ENCODE peak calls at places on chromosomes 13 and 19, in four cellular contexts. One of them, this sample, is unnamed.

GRCh38 chr13:95714142-95714832 is 37.3 kb downstream of the DNAJC3 start:
- DNase-seq in PC-3: peak
- DNase-seq in HL-60: peak
- DNase-seq in GM13976: no peak
- DNase-seq in this sample: no peak

GRCh38 chr19:3668331-3669133 is 31.7 kb downstream of the PIP5K1C start:
- DNase-seq in HL-60: no peak
- DNase-seq in PC-3: no peak
- DNase-seq in GM13976: no peak
- DNase-seq in this sample: no peak

GRCh38 chr19:3608750-3609322 is 2.2 kb upstream of the TBXA2R start:
- DNase-seq in GM13976: no peak
- DNase-seq in HL-60: no peak
- DNase-seq in PC-3: no peak
- DNase-seq in this sample: no peak

GRCh38 chr13:100789481-100789880 is 114.9 kb upstream of the TMTC4 start:
- DNase-seq in GM13976: no peak
- DNase-seq in HL-60: no peak
- DNase-seq in PC-3: no peak
- DNase-seq in this sample: no peak

GRCh38 chr19:2575734-2576481 is 100.0 kb downstream of the GADD45B start:
- DNase-seq in HL-60: no peak
- DNase-seq in PC-3: no peak
- DNase-seq in GM13976: no peak
- DNase-seq in this sample: no peak

GRCh38 chr13:93227280-93227905 is 786 bp downstream of the GPC6 start:
- DNase-seq in HL-60: no peak
- DNase-seq in PC-3: peak
- DNase-seq in GM13976: peak
- DNase-seq in this sample: no peak

GRCh38 chr19:51166846-51167490 is 24.9 kb downstream of the SIGLEC7 start:
- DNase-seq in PC-3: no peak
- DNase-seq in HL-60: peak
- DNase-seq in GM13976: peak
- DNase-seq in this sample: peak

GRCh38 chr13:24178847-24179845 is 18.6 kb downstream of the SPATA13 start:
- DNase-seq in GM13976: no peak
- DNase-seq in HL-60: no peak
- DNase-seq in PC-3: peak
- DNase-seq in this sample: peak

GRCh38 chr13:36764536-36764935 is 54.5 kb upstream of the RFXAP start:
- DNase-seq in GM13976: no peak
- DNase-seq in PC-3: no peak
- DNase-seq in HL-60: no peak
- DNase-seq in this sample: no peak

GRCh38 chr19:8396563-8397203 is 6.5 kb downstream of the RAB11B start:
- DNase-seq in HL-60: peak
- DNase-seq in GM13976: peak
- DNase-seq in PC-3: peak
- DNase-seq in this sample: peak

GRCh38 chr19:41860419-41861097 is 503 bp downstream of the RPS19 start:
- DNase-seq in PC-3: no peak
- DNase-seq in GM13976: no peak
- DNase-seq in HL-60: peak
- DNase-seq in this sample: no peak

GRCh38 chr19:41095703-41096102 is 7.5 kb downstream of the CYP2A13 start:
- DNase-seq in HL-60: no peak
- DNase-seq in PC-3: no peak
- DNase-seq in GM13976: no peak
- DNase-seq in this sample: peak

GRCh38 chr13:55606045-55606665 is 1534.6 kb upstream of the PRR20A start:
- DNase-seq in PC-3: no peak
- DNase-seq in GM13976: no peak
- DNase-seq in HL-60: no peak
- DNase-seq in this sample: no peak

GRCh38 chr19:996051-996838 is 4.0 kb upstream of the GRIN3B start:
- DNase-seq in PC-3: peak
- DNase-seq in GM13976: peak
- DNase-seq in HL-60: no peak
- DNase-seq in this sample: peak

GRCh38 chr13:44022196-44022595 is 142.5 kb downstream of the LACC1 start:
- DNase-seq in HL-60: no peak
- DNase-seq in PC-3: peak
- DNase-seq in GM13976: no peak
- DNase-seq in this sample: no peak

GRCh38 chr19:13839938-13840750 is 36.8 kb upstream of the NANOS3 start:
- DNase-seq in GM13976: no peak
- DNase-seq in HL-60: no peak
- DNase-seq in PC-3: peak
- DNase-seq in this sample: peak
- TF ChIP-seq CTCF in GM13976: no peak
- TF ChIP-seq CTCF in HL-60: no peak
- TF ChIP-seq CTCF in PC-3: peak
- TF ChIP-seq CTCF in this sample: no peak

GRCh38 chr19:15438577-15438976 is 11.2 kb downstream of the WIZ start:
- DNase-seq in PC-3: no peak
- DNase-seq in HL-60: no peak
- DNase-seq in GM13976: no peak
- DNase-seq in this sample: no peak

GRCh38 chr19:15436826-15437110 is 13.0 kb downstream of the WIZ start:
- DNase-seq in HL-60: no peak
- DNase-seq in PC-3: no peak
- DNase-seq in GM13976: no peak
- DNase-seq in this sample: no peak

GRCh38 chr19:15436012-15436825 is 13.5 kb downstream of the WIZ start:
- DNase-seq in GM13976: no peak
- DNase-seq in HL-60: no peak
- DNase-seq in PC-3: no peak
- DNase-seq in this sample: no peak

GRCh38 chr19:15438124-15438496 is 11.6 kb downstream of the WIZ start:
- DNase-seq in GM13976: no peak
- DNase-seq in PC-3: no peak
- DNase-seq in HL-60: no peak
- DNase-seq in this sample: no peak

DNA sequence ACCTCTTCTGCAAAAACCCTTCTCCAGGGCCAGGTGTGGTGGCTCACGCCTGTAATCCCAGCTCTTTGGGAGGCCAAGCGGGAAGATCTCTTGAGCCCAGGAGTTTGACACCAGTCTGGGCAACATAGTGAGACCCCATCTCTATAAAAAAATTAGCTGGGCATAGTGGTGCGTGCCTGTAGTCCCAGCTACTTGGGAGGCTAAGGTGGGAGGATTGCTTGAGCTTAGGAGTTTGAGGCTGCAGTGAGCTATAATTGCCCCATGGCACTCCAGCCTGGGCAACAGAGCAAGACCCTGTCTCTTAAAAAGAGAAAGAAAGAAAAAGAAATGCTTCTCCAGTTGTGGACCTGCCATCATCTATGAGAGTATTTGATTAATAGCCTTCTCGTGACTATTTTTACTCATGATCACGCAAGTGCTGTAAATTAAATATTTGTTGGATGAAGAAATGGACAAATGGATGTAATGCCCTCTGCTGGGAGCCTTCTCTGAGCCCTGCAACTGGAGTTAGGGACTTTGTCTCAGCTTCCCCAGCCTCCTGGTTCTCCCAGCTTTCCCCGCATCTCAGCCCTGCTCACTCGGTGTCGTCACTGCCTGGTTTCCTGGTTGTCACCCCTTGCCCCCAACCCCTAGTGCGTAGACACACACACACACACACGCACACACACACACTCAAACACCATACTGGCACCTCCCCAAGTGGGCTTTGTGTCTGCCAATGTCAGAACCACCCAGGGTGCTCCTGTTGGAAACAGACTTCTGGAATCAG is 12.2 kb downstream of the WIZ start:
- DNase-seq in PC-3: no peak
- DNase-seq in HL-60: no peak
- DNase-seq in GM13976: no peak
- DNase-seq in this sample: no peak
- TF ChIP-seq CTCF in PC-3: peak
- TF ChIP-seq CTCF in HL-60: no peak
- TF ChIP-seq CTCF in GM13976: no peak
- TF ChIP-seq CTCF in this sample: no peak

GRCh38 chr13:84455143-84455905 is 573.0 kb upstream of the SLITRK1 start:
- DNase-seq in HL-60: no peak
- DNase-seq in GM13976: no peak
- DNase-seq in PC-3: no peak
- DNase-seq in this sample: no peak
- TF ChIP-seq CTCF in HL-60: no peak
- TF ChIP-seq CTCF in GM13976: no peak
- TF ChIP-seq CTCF in PC-3: peak
- TF ChIP-seq CTCF in this sample: no peak

DNA sequence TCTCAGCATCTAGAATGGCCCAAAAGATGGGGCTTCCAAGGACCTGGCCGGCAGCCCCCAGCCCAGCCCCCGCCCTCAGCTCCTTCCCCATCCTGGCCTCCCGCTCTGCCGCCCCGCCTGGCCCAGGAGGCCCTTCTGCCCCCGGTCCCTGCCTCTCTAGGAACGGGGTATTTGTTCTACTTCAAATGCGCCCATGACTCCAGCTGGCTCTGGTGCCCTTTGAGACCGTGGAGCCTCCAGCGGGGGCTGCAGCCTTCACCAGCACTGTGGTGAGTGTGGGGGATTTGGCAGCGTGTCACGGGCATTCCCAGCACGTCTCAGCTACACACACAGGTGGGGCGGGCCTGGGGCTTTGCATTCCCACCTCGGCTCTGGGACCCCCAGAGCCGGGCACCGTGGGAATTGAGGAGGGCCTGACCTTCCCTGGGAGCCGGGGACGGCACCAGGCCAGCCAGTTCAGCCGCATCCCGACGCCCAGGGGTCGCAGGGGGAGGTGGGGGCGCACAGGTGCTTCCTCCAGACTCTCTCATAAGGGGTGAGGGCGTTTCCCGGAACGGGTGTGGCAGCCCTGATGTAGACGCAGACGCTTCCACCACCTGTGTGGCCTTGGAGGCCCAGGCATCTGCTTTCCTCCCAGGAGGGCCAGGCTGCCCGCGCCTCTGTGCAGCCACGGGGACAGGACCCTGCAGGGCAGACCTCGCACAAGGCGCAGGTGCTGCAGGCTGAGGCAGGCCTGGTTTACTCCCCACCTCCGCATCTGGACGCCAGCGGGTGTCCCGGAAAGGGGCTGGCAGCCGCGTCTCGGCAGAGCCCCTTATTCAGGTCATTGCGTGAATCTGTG is 947 bp downstream of the ATP4B start:
- DNase-seq in GM13976: no peak
- DNase-seq in HL-60: no peak
- DNase-seq in PC-3: no peak
- DNase-seq in this sample: no peak
- TF ChIP-seq CTCF in GM13976: no peak
- TF ChIP-seq CTCF in HL-60: no peak
- TF ChIP-seq CTCF in PC-3: no peak
- TF ChIP-seq CTCF in this sample: no peak

GRCh38 chr19:19033176-19033425 is 216 bp downstream of the SUGP2 start:
- DNase-seq in PC-3: no peak
- DNase-seq in HL-60: no peak
- DNase-seq in GM13976: no peak
- DNase-seq in this sample: no peak

GRCh38 chr19:19028526-19028925 is 4.8 kb downstream of the SUGP2 start:
- DNase-seq in GM13976: no peak
- DNase-seq in HL-60: no peak
- DNase-seq in PC-3: no peak
- DNase-seq in this sample: no peak

GRCh38 chr19:19034204-19034624 is 811 bp downstream of the ARMC6 start:
- DNase-seq in HL-60: peak
- DNase-seq in PC-3: peak
- DNase-seq in GM13976: peak
- DNase-seq in this sample: peak

GRCh38 chr19:19033426-19034203 is at the start of the genes ARMC6 and SUGP2:
- DNase-seq in GM13976: peak
- DNase-seq in PC-3: peak
- DNase-seq in HL-60: peak
- DNase-seq in this sample: peak

DNA sequence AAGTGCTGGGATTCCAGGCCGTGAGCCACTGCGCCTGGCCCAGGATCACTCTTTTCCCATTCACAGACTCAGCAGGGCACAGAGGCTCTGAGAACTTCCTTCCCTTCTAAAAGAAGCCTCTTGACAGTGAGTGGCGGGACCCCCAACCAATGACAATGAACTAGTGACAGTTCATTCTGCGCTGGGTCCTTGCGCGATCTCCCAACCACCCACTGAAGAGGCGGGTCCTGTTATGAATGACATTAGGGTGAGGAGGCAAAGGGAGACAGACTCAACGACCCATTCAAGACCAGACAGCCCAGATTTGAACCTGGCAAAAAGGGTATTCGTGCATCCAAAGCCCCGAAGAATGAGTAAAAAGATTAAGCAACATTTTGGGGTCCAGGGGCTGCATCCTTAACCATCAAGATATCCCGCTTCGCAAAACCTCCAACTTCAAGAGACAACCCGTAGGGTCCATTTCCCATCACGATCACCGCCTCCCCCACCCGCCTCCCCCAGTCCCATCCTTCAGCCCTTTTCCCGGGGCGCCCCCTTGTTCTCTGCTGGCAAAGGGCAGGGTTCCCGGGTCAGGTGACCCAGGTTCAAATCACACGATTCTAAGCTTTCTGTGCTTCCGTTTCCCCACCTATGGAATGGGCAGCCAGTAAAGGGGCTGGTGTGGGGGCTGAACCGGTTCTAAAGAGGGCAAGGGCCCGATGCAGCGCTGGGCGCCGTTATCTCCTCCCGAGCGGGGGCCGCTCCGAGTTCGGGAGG is 719 bp downstream of the SUGP2 start:
- DNase-seq in GM13976: peak
- DNase-seq in HL-60: peak
- DNase-seq in PC-3: peak
- DNase-seq in this sample: peak
- TF ChIP-seq CTCF in GM13976: no peak
- TF ChIP-seq CTCF in HL-60: no peak
- TF ChIP-seq CTCF in PC-3: no peak
- TF ChIP-seq CTCF in this sample: no peak

DNA sequence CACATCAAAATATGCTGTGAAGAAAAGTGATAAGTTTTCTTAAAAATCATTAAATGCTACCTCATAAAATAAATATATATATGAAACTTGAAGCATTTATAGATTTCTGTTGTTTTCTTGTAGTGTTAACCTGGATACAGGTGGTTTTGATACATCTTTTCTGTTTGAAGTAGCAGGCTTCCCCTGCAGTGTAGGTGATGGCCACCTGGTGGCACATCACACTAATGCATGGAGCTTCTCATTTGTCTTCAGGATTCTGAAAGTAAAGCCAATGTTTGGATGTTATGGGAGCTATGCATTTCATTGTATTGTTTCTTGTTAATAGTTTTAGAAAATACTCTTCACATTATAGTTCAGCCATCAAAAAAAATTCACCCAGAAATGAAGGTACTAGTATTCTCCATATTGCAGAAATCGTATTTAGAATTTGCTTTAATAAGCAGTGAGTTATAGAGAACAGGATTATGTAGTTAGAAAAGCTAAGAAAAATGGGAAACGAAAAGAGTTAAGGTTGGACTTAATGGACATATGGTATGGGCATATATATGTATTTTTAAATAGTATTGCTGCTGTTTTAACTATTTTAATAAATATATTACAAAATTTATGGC is 18.7 kb downstream of the GPR180 start:
- DNase-seq in PC-3: peak
- DNase-seq in HL-60: no peak
- DNase-seq in GM13976: peak
- DNase-seq in this sample: peak
- TF ChIP-seq CTCF in PC-3: peak
- TF ChIP-seq CTCF in HL-60: peak
- TF ChIP-seq CTCF in GM13976: peak
- TF ChIP-seq CTCF in this sample: peak

GRCh38 chr19:55493650-55494171 is 5.5 kb downstream of the SSC5D start:
- DNase-seq in GM13976: no peak
- DNase-seq in PC-3: no peak
- DNase-seq in HL-60: no peak
- DNase-seq in this sample: no peak
- TF ChIP-seq CTCF in GM13976: no peak
- TF ChIP-seq CTCF in PC-3: no peak
- TF ChIP-seq CTCF in HL-60: no peak
- TF ChIP-seq CTCF in this sample: no peak